ENCODE peak calls at places on chromosomes 1 and 21, in seven cellular contexts. U, W, T, D, R, N and O are unnamed samples.

GRCh38 chr21:43687566-43688395 is 28.4 kb downstream of the RRP1B start:
- DNase-seq in N (no peak), W (no peak), U (no peak), R (no peak), T (no peak), D (no peak), O (no peak)

GRCh38 chr1:24481843-24482610 is 20.6 kb upstream of the RCAN3 start:
- DNase-seq in U (no peak), T (no peak), R (no peak), W (no peak), D (no peak), N (no peak), O (no peak)

GRCh38 chr1:23421343-23421742 is 3.2 kb downstream of the TCEA3 start:
- DNase-seq in D (no peak), R (no peak), N (no peak), U (no peak), T (no peak), W (no peak), O (no peak)

GRCh38 chr21:42583992-42584641 is 69.3 kb upstream of the PDE9A start:
- DNase-seq in R (no peak), D (no peak), N (no peak), T (no peak), W (no peak), U (no peak), O (no peak)

GRCh38 chr1:178057863-178058576 is 35.9 kb upstream of the RASAL2 start:
- DNase-seq in D (no peak), N (no peak), T (no peak), R (no peak), U (no peak), W (no peak), O (no peak)

GRCh38 chr21:28770867-28771661 is 221.6 kb downstream of the LTN1 start:
- DNase-seq in R (no peak), T (no peak), D (no peak), U (no peak), N (no peak), W (no peak), O (no peak)

GRCh38 chr1:54640361-54640760 is 1.2 kb upstream of the MROH7 start:
- DNase-seq in N (no peak), U (no peak), D (no peak), W (no peak), R (no peak), T (no peak), O (no peak)

GRCh38 chr1:208047975-208048374 is 137.1 kb upstream of the CD34 start:
- DNase-seq in T (no peak), N (no peak), D (no peak), U (no peak), R (no peak), W (no peak), O (no peak)

GRCh38 chr1:14937288-14937949 is 216.1 kb upstream of the TMEM51 start:
- DNase-seq in T (no peak), R (no peak), N (peak), U (no peak), D (no peak), W (no peak), O (no peak)

GRCh38 chr1:203127672-203128611 is at the start of gene ADORA1:
- DNase-seq in W (no peak), D (peak), R (peak), N (peak), U (peak), T (no peak), O (no peak)

GRCh38 chr1:64882574-64883255 is 83.6 kb downstream of the JAK1 start:
- DNase-seq in D (no peak), U (peak), W (no peak), N (no peak), T (no peak), R (no peak), O (no peak)

GRCh38 chr1:209774592-209774991 is 9.8 kb downstream of the C1orf74 start:
- DNase-seq in D (no peak), W (peak), R (no peak), T (no peak), N (no peak), U (no peak), O (no peak)

GRCh38 chr21:46245213-46245915 is 16.8 kb upstream of the LSS start:
- DNase-seq in U (no peak), T (no peak), D (no peak), W (no peak), N (no peak), R (no peak), O (no peak)

GRCh38 chr1:1919304-1920056 is 401 bp upstream of the TMEM52 start:
- DNase-seq in D (peak), N (peak), W (peak), U (peak), T (peak), R (peak), O (peak)

GRCh38 chr1:207565546-207566468 is 69.8 kb downstream of the CR1 start:
- DNase-seq in R (no peak), D (no peak), T (no peak), N (no peak), W (no peak), U (peak), O (no peak)

GRCh38 chr1:25760122-25760719 is 39.8 kb upstream of the SELENON start:
- DNase-seq in R (no peak), T (no peak), D (no peak), U (no peak), N (no peak), W (no peak), O (no peak)

GRCh38 chr1:43644558-43644957 is 5.4 kb upstream of the KDM4A start:
- DNase-seq in W (no peak), R (no peak), T (no peak), D (no peak), U (no peak), N (no peak), O (no peak)

GRCh38 chr1:6465461-6466005 is 440 bp downstream of the TNFRSF25 start:
- DNase-seq in T (no peak), R (no peak), D (no peak), N (no peak), W (no peak), U (peak), O (no peak)

GRCh38 chr1:30706528-30706927 is 16.9 kb downstream of the MATN1 start:
- DNase-seq in U (no peak), R (no peak), N (no peak), D (no peak), W (no peak), T (no peak), O (no peak)

GRCh38 chr21:34733866-34734265 is 65.1 kb downstream of the CLIC6 start:
- DNase-seq in U (no peak), T (no peak), N (no peak), W (no peak), R (no peak), D (no peak), O (no peak)

GRCh38 chr1:33259879-33260278 is 3.6 kb downstream of the ZNF362 start:
- DNase-seq in T (no peak), W (no peak), D (no peak), U (no peak), N (no peak), R (no peak), O (no peak)

GRCh38 chr1:184118051-184118450 is 66.5 kb downstream of the TSEN15 start:
- DNase-seq in T (no peak), N (no peak), W (no peak), R (no peak), U (no peak), D (no peak), O (no peak)

GRCh38 chr1:84870591-84870990 is 22.4 kb downstream of the LPAR3 start:
- DNase-seq in U (no peak), R (no peak), D (no peak), T (no peak), W (no peak), N (no peak), O (no peak)

GRCh38 chr1:184052194-184052559 is 647 bp downstream of the TSEN15 start:
- DNase-seq in R (no peak), N (no peak), W (no peak), T (no peak), U (no peak), D (no peak), O (no peak)

GRCh38 chr1:10236405-10237156 is 26.2 kb downstream of the KIF1B start:
- DNase-seq in T (no peak), D (no peak), R (no peak), W (no peak), N (no peak), U (no peak), O (no peak)

GRCh38 chr1:36553591-36554417 is 71.1 kb upstream of the CSF3R start:
- DNase-seq in D (peak), N (peak), T (peak), W (no peak), R (peak), U (peak), O (peak)

GRCh38 chr21:36735724-36736310 is 36.9 kb downstream of the SIM2 start:
- DNase-seq in D (no peak), N (peak), W (no peak), T (no peak), R (no peak), U (no peak), O (no peak)

GRCh38 chr1:50700226-50701020 is 259.6 kb downstream of the FAF1 start:
- DNase-seq in U (peak), T (no peak), R (no peak), N (no peak), D (no peak), W (no peak), O (no peak)

GRCh38 chr1:52662645-52663313 is 29.8 kb downstream of the SHISAL2A start:
- DNase-seq in D (no peak), U (peak), T (no peak), W (no peak), R (peak), N (peak), O (no peak)

GRCh38 chr1:209190591-209191241 is 392.8 kb upstream of the CAMK1G start:
- DNase-seq in N (peak), R (peak), T (peak), W (no peak), U (peak), D (peak), O (peak)

GRCh38 chr1:3954391-3955160 is 54.5 kb upstream of the C1orf174 start:
- DNase-seq in W (no peak), T (no peak), D (no peak), U (no peak), N (no peak), R (no peak), O (no peak)

GRCh38 chr1:235225299-235225698 is 64.2 kb upstream of the RBM34 start:
- DNase-seq in U (no peak), D (no peak), T (no peak), N (no peak), R (no peak), W (no peak), O (no peak)

GRCh38 chr1:55310517-55310927 is 95.4 kb upstream of the USP24 start:
- DNase-seq in D (no peak), N (peak), W (no peak), T (no peak), U (no peak), R (no peak), O (no peak)

GRCh38 chr1:83928396-83928795 is 70.5 kb downstream of the TTLL7 start:
- DNase-seq in U (no peak), T (no peak), D (no peak), R (no peak), N (no peak), W (no peak), O (no peak)

GRCh38 chr21:42160111-42160949 is 58.6 kb upstream of the ABCG1 start:
- DNase-seq in R (no peak), U (no peak), W (no peak), D (no peak), T (no peak), N (no peak), O (no peak)

GRCh38 chr1:193476748-193477147 is 290.3 kb upstream of the B3GALT2 start:
- DNase-seq in N (no peak), W (no peak), R (no peak), T (no peak), U (no peak), D (no peak), O (no peak)

GRCh38 chr1:2174348-2175054 is 20.1 kb downstream of the FAAP20 start:
- DNase-seq in T (peak), U (peak), W (no peak), N (peak), R (peak), D (peak), O (peak)

GRCh38 chr1:115430717-115431116 is 92.7 kb upstream of the NGF start:
- DNase-seq in T (no peak), W (no peak), U (no peak), R (peak), N (no peak), D (no peak), O (no peak)
- TF ChIP-seq TAF1 in T (no peak), W (no peak), U (no peak), R (no peak), N (no peak), D (no peak), O (no peak)

GRCh38 chr1:47794530-47794929 is 202.7 kb downstream of the TRABD2B start:
- DNase-seq in R (no peak), D (no peak), W (no peak), T (no peak), U (no peak), N (no peak), O (no peak)

GRCh38 chr1:47791879-47792608 is 205.1 kb downstream of the TRABD2B start:
- DNase-seq in W (no peak), R (no peak), T (no peak), U (no peak), D (no peak), N (no peak), O (no peak)

GRCh38 chr1:47792786-47793185 is 204.4 kb downstream of the TRABD2B start:
- DNase-seq in U (no peak), N (no peak), W (no peak), R (no peak), D (no peak), T (no peak), O (no peak)

GRCh38 chr1:47794081-47794480 is 203.1 kb downstream of the TRABD2B start:
- DNase-seq in R (no peak), N (no peak), T (no peak), U (no peak), W (no peak), D (no peak), O (no peak)

DNA sequence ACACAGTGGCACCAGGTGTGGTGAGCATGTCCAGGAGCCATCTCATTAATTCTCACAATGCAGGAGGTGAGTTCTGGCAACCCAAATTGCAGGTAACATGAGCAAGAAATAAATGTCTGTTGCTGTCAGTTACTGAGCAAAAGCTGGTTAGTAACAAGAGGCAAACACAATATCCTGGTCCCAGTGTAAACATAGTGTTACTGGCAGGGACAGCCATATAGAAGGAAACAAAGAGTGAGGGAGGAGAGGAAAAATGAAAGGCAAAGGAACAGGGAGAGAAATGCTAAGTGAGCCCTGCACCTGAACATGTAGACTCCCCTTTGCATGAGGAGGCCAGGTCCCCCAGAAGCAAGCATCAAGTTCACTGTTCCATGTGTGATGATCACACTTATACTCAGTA is 203.6 kb downstream of the TRABD2B start:
- DNase-seq in W (no peak), T (no peak), D (no peak), R (no peak), U (no peak), N (no peak), O (no peak)
- TF ChIP-seq TAF1 in W (no peak), T (no peak), D (no peak), R (no peak), U (no peak), N (no peak), O (no peak)

DNA sequence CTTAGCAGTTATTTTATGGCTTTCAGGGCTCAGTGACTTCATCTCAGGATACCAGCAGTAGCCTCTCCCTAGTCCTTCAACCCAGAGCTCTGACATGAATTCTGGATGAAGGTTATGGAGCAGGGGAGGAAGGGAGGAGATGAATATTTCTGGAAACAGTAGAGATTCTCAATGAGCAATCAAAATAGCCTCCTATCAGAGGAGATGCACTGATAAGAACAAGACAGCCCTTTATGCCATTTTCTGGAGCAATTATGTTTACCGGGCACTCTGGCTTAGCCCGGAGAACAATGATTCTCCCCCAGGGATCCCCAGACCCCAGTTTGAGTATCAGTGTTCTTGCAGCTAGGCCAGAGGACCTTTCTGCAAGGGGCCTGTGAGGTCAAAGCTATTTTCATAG is 37.9 kb upstream of the EDARADD start:
- DNase-seq in W (no peak), D (no peak), T (no peak), N (no peak), U (no peak), R (no peak), O (no peak)
- TF ChIP-seq TAF1 in W (no peak), D (no peak), T (no peak), N (no peak), U (no peak), R (no peak), O (no peak)

DNA sequence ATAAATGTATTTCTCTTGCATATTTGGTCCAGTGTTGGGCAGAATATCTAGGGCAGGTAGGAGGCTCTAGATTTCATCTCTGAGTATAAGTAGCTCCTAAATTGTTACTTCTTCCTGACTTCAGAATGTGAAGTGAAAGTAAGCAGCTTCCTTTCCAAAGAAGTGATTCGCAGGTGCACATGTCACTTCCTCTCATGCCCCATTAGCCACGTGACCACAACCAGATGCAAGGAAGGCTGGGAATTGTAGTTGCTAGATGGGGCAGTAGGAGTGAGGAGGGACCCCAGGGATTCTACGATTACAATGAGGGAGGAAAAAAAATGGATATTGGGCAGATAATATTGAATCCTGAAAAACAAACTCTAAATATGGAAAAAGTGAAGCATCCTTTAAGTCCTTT is 113.2 kb upstream of the CYYR1 start:
- DNase-seq in W (no peak), D (no peak), T (no peak), U (no peak), R (no peak), N (peak), O (no peak)
- TF ChIP-seq TAF1 in W (no peak), D (no peak), T (no peak), U (no peak), R (no peak), N (no peak), O (no peak)

DNA sequence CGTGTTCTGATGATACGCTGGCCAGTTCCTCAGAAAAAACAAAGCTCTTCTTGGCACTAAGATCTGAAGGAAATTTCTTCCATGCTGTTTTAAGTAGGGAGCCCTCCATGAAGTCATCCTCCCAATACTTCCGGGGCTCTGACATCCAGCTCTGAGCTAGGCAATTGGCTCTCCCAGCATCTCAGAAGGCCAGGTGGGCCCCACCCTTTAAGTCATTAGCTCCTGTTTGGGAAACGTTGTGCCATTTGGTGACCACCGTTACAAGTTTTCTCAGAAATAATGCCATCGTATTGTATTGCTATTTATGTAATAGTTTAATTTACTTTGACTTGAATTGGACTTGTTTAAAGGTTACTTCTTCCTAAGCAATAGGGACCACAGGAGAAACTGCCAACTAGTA is 130.3 kb upstream of the EDN2 start:
- DNase-seq in D (no peak), N (no peak), U (peak), T (no peak), W (no peak), R (no peak), O (no peak)
- TF ChIP-seq TAF1 in D (no peak), N (no peak), U (no peak), T (no peak), W (no peak), R (no peak), O (no peak)

DNA sequence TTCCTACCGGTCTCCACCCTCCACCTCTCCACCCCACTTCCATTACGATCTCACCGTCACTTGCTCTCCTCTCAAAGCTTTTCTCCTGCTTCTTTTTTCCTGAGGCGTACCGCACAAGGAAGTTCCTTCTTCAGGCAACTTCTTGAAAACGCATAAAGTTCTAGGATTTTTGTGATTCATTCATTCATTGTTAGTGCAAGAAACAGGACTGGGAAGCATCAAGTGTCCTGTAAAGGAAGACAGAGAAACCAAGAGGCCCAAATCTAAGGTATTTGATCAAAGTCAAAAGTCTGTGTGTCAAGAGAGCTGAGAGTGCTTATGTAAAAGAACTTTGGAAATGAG is 1.3 kb upstream of the RCC2 start:
- DNase-seq in D (no peak), T (no peak), W (no peak), N (no peak), R (no peak), U (no peak), O (no peak)
- TF ChIP-seq TAF1 in D (no peak), T (no peak), W (no peak), N (no peak), R (no peak), U (no peak), O (no peak)

GRCh38 chr1:8364528-8365442 is 46.9 kb downstream of the SLC45A1 start:
- DNase-seq in N (no peak), W (no peak), U (no peak), T (peak), D (no peak), R (no peak), O (no peak)
- TF ChIP-seq TAF1 in N (no peak), W (no peak), U (no peak), T (no peak), D (no peak), R (no peak), O (no peak)

GRCh38 chr1:111743679-111744101 is 4.5 kb upstream of the INKA2 start:
- DNase-seq in U (no peak), N (no peak), R (no peak), T (no peak), W (no peak), D (no peak), O (no peak)
- TF ChIP-seq TAF1 in U (no peak), N (no peak), R (no peak), T (no peak), W (no peak), D (no peak), O (no peak)

DNA sequence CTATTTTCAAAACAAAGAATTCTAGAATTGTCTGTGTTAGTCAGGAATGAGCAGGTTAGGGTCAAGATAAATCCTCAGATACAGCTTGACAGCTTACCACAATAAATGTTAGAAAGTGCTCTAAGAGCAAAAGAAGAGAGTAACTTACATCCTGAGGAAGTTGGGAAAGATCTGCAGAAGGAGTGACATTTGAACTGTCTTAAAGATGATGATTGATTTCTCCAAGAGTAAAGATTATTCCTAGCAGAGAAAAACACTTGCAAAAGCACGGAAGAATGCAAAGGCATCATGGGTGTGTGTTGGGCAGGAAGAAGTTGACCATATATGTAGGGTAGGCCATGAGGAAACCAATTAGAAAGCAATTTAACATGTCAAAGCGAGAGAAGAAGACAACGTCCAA is 175.4 kb downstream of the LRRC7 start:
- DNase-seq in W (no peak), N (no peak), U (no peak), D (no peak), R (no peak), T (no peak), O (no peak)
- TF ChIP-seq TAF1 in W (no peak), N (no peak), U (no peak), D (no peak), R (no peak), T (no peak), O (no peak)